ENCODE peak calls at places on chromosomes 5 and 9, in eight cellular contexts. K is tibial nerve, J is esophagus squamous epithelium, I is upper lobe of right lung, P is aorta, G is GM12865, Y is PC-3, H is cardiac muscle cell. M is an unnamed sample.

GRCh38 chr5:39074009-39074886 is at the start of gene RICTOR:
- DNase-seq in P (peak; percentile 95), H (peak; percentile 94), J (peak; percentile 48), I (peak; percentile 96), K (peak; percentile 85), Y (peak; percentile 93), G (peak; percentile 94), M (peak; percentile 72)

GRCh38 chr5:133247881-133248642 is 196.2 kb downstream of the HSPA4 start:
- DNase-seq in J (no peak), G (peak; percentile 12), I (no peak), Y (no peak), P (no peak), H (peak; percentile 78), K (no peak), M (no peak)

GRCh38 chr5:94690778-94691177 is 72.3 kb downstream of the SLF1 start:
- DNase-seq in P (no peak), I (no peak), K (no peak), G (no peak), H (no peak), J (no peak), Y (no peak), M (no peak)

GRCh38 chr5:52893105-52893504 is 96.0 kb upstream of the ITGA2 start:
- DNase-seq in I (no peak), P (no peak), H (no peak), G (no peak), K (no peak), J (no peak), Y (peak; percentile 23), M (no peak)

GRCh38 chr5:172800088-172800551 is 29.1 kb upstream of the DUSP1 start:
- DNase-seq in H (no peak), G (no peak), J (peak; percentile 24), Y (peak; percentile 64), I (peak; percentile 93), P (peak; percentile 89), K (peak; percentile 46), M (no peak)

GRCh38 chr5:107470007-107470582 is 200.6 kb downstream of the EFNA5 start:
- DNase-seq in J (no peak), K (no peak), I (no peak), G (no peak), Y (peak; percentile 55), H (peak; percentile 24), P (no peak), M (no peak)

GRCh38 chr9:96141666-96142065 is 160.3 kb downstream of the HSD17B3 start:
- DNase-seq in Y (no peak), P (no peak), I (no peak), H (no peak), G (no peak), J (no peak), K (no peak), M (no peak)

GRCh38 chr9:87337335-87338074 is 160.2 kb upstream of the DAPK1 start:
- DNase-seq in J (no peak), Y (no peak), H (peak; percentile 12), P (no peak), I (no peak), G (no peak), K (no peak), M (no peak)

GRCh38 chr9:114954986-114955623 is 24.7 kb upstream of the TNFSF8 start:
- DNase-seq in J (no peak), I (no peak), K (no peak), Y (no peak), H (no peak), P (no peak), G (no peak), M (no peak)

GRCh38 chr9:21522348-21522747 is 40.2 kb upstream of the IFNE start:
- DNase-seq in I (no peak), Y (no peak), H (no peak), G (no peak), P (no peak), J (no peak), K (no peak), M (no peak)

GRCh38 chr9:14797442-14797841 is 74.9 kb upstream of the CER1 start:
- DNase-seq in H (no peak), I (no peak), G (no peak), Y (peak; percentile 47), J (no peak), P (no peak), K (no peak), M (no peak)

GRCh38 chr9:84331119-84331791 is 9.3 kb downstream of the SLC28A3 start:
- DNase-seq in G (no peak), H (no peak), K (no peak), I (no peak), Y (peak; percentile 75), J (no peak), P (no peak), M (no peak)

GRCh38 chr5:109105631-109106267 is 304.0 kb downstream of the PJA2 start:
- DNase-seq in J (no peak), Y (peak; percentile 60), P (no peak), K (peak; percentile 20), I (no peak), G (no peak), H (no peak), M (no peak)

GRCh38 chr5:1908931-1909330 is 26.2 kb upstream of the IRX4 start:
- DNase-seq in J (no peak), P (no peak), H (no peak), G (no peak), I (no peak), K (no peak), Y (no peak), M (no peak)

GRCh38 chr5:95554331-95554646 is 488 bp downstream of the SKIC3 start:
- DNase-seq in K (no peak), Y (no peak), P (no peak), G (no peak), J (no peak), H (no peak), I (no peak), M (peak; percentile 14)

GRCh38 chr9:38142201-38142600 is 73.2 kb upstream of the SHB start:
- DNase-seq in H (no peak), P (no peak), J (no peak), G (no peak), I (no peak), K (no peak), Y (no peak), M (no peak)

DNA sequence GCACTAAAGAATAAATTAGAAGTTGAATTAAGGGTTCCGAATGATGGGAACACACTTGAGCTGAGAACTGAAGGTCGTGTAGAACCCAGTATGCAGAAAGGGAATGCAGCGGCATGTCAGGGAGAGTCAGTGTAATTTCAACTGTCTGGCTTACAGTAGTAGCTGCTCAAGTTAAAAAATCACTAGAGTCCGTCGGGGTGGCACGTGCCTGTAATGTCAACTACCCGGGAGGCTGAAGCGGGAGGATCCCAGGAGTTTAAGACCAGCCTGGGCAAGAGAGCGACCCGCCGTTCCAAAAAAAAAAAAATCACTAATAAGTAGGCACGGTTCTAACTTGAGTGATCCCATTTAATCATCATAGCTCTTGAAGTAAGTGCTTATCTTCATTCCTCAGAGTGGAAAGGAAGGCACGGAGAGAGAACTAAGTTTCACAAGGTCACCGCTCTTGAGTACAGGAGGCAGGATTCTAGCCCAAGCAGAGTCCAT is 935 bp downstream of the RMRP start:
- DNase-seq in G (no peak), I (no peak), J (no peak), Y (no peak), H (no peak), K (no peak), P (no peak), M (no peak)
- H3K4me3 ChIP-seq in G (no peak overlapping the region), I (peak overlapping the region; percentile 95), J (peak overlapping the region; percentile 94), Y (peak overlapping the region; percentile 54), H (peak overlapping the region; percentile 23), K (peak overlapping the region; percentile 58), P (no peak overlapping the region), M (no peak overlapping the region)

GRCh38 chr5:68242743-68243142 is 27.2 kb downstream of the PIK3R1 start:
- DNase-seq in G (no peak), K (no peak), Y (no peak), H (no peak), I (no peak), P (no peak), J (no peak), M (no peak)

GRCh38 chr5:68243251-68243650 is 27.7 kb downstream of the PIK3R1 start:
- DNase-seq in H (no peak), P (no peak), Y (no peak), I (no peak), J (no peak), K (no peak), G (no peak), M (no peak)

GRCh38 chr5:68240771-68241170 is 25.2 kb downstream of the PIK3R1 start:
- DNase-seq in K (no peak), Y (no peak), I (no peak), G (no peak), P (no peak), J (no peak), H (no peak), M (no peak)

GRCh38 chr5:68245325-68245724 is 29.8 kb downstream of the PIK3R1 start:
- DNase-seq in Y (no peak), P (no peak), K (no peak), J (no peak), H (no peak), I (no peak), G (no peak), M (no peak)

GRCh38 chr5:68243681-68244080 is 28.1 kb downstream of the PIK3R1 start:
- DNase-seq in G (no peak), K (no peak), H (no peak), P (no peak), J (no peak), I (no peak), Y (no peak), M (no peak)
- H3K4me3 ChIP-seq in G (no peak overlapping the region), K (no peak overlapping the region), H (no peak overlapping the region), P (no peak overlapping the region), J (no peak overlapping the region), I (no peak overlapping the region), Y (no peak overlapping the region), M (no peak overlapping the region)

GRCh38 chr9:91420471-91421021 is 3.1 kb downstream of the NFIL3 start:
- DNase-seq in P (no peak), H (no peak), J (no peak), I (no peak), K (no peak), Y (no peak), G (no peak), M (no peak)

GRCh38 chr9:91417602-91418218 is 5.9 kb downstream of the NFIL3 start:
- DNase-seq in H (no peak), K (no peak), J (no peak), G (no peak), P (no peak), Y (no peak), I (no peak), M (no peak)

GRCh38 chr9:91421022-91421765 is 2.4 kb downstream of the NFIL3 start:
- DNase-seq in H (peak; percentile 80), P (peak; percentile 62), Y (no peak), G (no peak), J (no peak), I (peak; percentile 72), K (no peak), M (no peak)

GRCh38 chr9:91421987-91422765 is 1.5 kb downstream of the NFIL3 start:
- DNase-seq in P (no peak), Y (no peak), G (no peak), K (peak; percentile 37), H (peak; percentile 64), I (no peak), J (no peak), M (no peak)

GRCh38 chr9:91419222-91420191 is 4.1 kb downstream of the NFIL3 start:
- DNase-seq in G (no peak), P (peak; percentile 77), H (no peak), Y (peak; percentile 82), J (no peak), I (peak; percentile 68), K (peak; percentile 76), M (no peak)
- H3K4me3 ChIP-seq in G (no peak overlapping the region), P (no peak overlapping the region), H (no peak overlapping the region), Y (no peak overlapping the region), J (peak overlapping the region; percentile 45), I (no peak overlapping the region), K (no peak overlapping the region), M (no peak overlapping the region)

GRCh38 chr5:89676634-89677033 is 732.9 kb downstream of the CETN3 start:
- DNase-seq in K (no peak), J (no peak), I (no peak), Y (no peak), H (no peak), G (peak; percentile 13), P (no peak), M (no peak)
- H3K4me3 ChIP-seq in K (no peak overlapping the region), J (no peak overlapping the region), I (no peak overlapping the region), Y (no peak overlapping the region), H (no peak overlapping the region), G (no peak overlapping the region), P (no peak overlapping the region), M (no peak overlapping the region)